ENCODE peak calls at places on chromosome 12, in ten cellular contexts. E is IMR-90, F is mesenchymal stem cell, C is MM.1S, R is Karpas-422, A is neural progenitor cell, W is fibroblast of lung, H is astrocyte, X is GM12878, N is PC-3. O is an unnamed sample.

GRCh38 chr12:128111333-128111732 is 155.6 kb upstream of the TMEM132C start:
- DNase-seq in R (no peak), W (no peak), E (no peak), C (no peak), N (no peak), F (no peak), X (no peak), A (peak), H (no peak), O (no peak)

GRCh38 chr12:102757154-102757873 is 159.7 kb downstream of the PAH start:
- DNase-seq in W (peak), E (no peak), H (no peak), N (no peak), X (no peak), A (no peak), C (no peak), F (no peak), R (no peak), O (no peak)

GRCh38 chr12:53231859-53232640 is at the start of gene RARG:
- DNase-seq in A (peak), C (peak), R (peak), F (peak), N (peak), X (no peak), W (peak), H (peak), E (no peak), O (peak)

GRCh38 chr12:3196488-3196887 is 119.3 kb downstream of the TSPAN9 start:
- DNase-seq in E (no peak), C (no peak), N (no peak), H (no peak), R (no peak), A (no peak), X (no peak), W (no peak), F (no peak), O (no peak)

GRCh38 chr12:59650594-59651229 is 54.9 kb downstream of the SLC16A7 start:
- DNase-seq in R (no peak), H (peak), X (no peak), E (peak), A (no peak), N (no peak), W (peak), F (no peak), C (no peak), O (no peak)

GRCh38 chr12:80193900-80194299 is 94.6 kb downstream of the OTOGL start:
- DNase-seq in N (no peak), H (no peak), C (no peak), W (no peak), F (no peak), X (no peak), R (no peak), A (no peak), E (no peak), O (no peak)

GRCh38 chr12:68932123-68932700 is 759 bp downstream of the CPM start:
- DNase-seq in R (peak), E (no peak), W (no peak), H (peak), X (peak), A (no peak), N (peak), F (no peak), C (no peak), O (no peak)

GRCh38 chr12:118979763-118980406 is 1.5 kb upstream of the SRRM4 start:
- DNase-seq in A (peak), W (peak), C (peak), E (peak), N (peak), R (peak), H (peak), X (no peak), F (peak), O (peak)

GRCh38 chr12:1529862-1530591 is 64.4 kb downstream of the FBXL14 start:
- DNase-seq in A (peak), X (no peak), E (no peak), H (no peak), W (peak), F (peak), C (peak), R (no peak), N (no peak), O (peak)

GRCh38 chr12:131628766-131629448 is 82.0 kb upstream of the SFSWAP start:
- DNase-seq in N (no peak), H (no peak), W (no peak), C (no peak), X (no peak), R (peak), F (no peak), E (no peak), A (no peak), O (no peak)

GRCh38 chr12:3533703-3534386 is 42.8 kb downstream of the PRMT8 start:
- DNase-seq in A (peak), W (no peak), R (no peak), H (no peak), N (peak), E (no peak), C (no peak), X (no peak), F (no peak), O (peak)

GRCh38 chr12:60501124-60501729 is 905.4 kb downstream of the SLC16A7 start:
- DNase-seq in A (peak), W (peak), X (no peak), R (no peak), F (peak), N (peak), E (no peak), C (peak), H (peak), O (peak)

GRCh38 chr12:13008741-13009380 is 8.8 kb upstream of the HEBP1 start:
- DNase-seq in C (no peak), F (peak), E (peak), X (no peak), R (no peak), N (no peak), W (peak), A (no peak), H (peak), O (no peak)

GRCh38 chr12:64019654-64020053 is 175.2 kb downstream of the SRGAP1 start:
- DNase-seq in R (no peak), N (no peak), E (no peak), H (no peak), C (no peak), F (no peak), X (no peak), A (no peak), W (no peak), O (no peak)

GRCh38 chr12:1808798-1809480 is 11.4 kb upstream of the LRTM2 start:
- DNase-seq in A (no peak), X (no peak), F (no peak), R (no peak), H (no peak), E (no peak), N (no peak), W (no peak), C (no peak), O (no peak)

GRCh38 chr12:132657004-132657727 is 30.0 kb downstream of the POLE start:
- DNase-seq in E (no peak), H (no peak), N (no peak), A (no peak), F (no peak), C (no peak), W (no peak), R (no peak), X (no peak), O (no peak)

GRCh38 chr12:90280564-90281058 is 572.0 kb upstream of the ATP2B1 start:
- DNase-seq in N (no peak), A (no peak), F (no peak), W (peak), X (peak), R (no peak), E (no peak), H (peak), C (no peak), O (no peak)

GRCh38 chr12:53480425-53481107 is 18.7 kb downstream of the MAP3K12 start:
- DNase-seq in N (no peak), E (no peak), F (no peak), C (peak), H (no peak), X (no peak), R (no peak), W (no peak), A (no peak), O (no peak)

GRCh38 chr12:120287491-120287890 is 4.2 kb downstream of the RNU4-2 start:
- DNase-seq in H (no peak), N (no peak), R (no peak), X (no peak), C (no peak), W (no peak), A (no peak), F (no peak), E (no peak), O (no peak)

GRCh38 chr12:112170376-112170775 is 45.0 kb downstream of the TRAFD1 start:
- DNase-seq in F (no peak), E (no peak), N (peak), H (no peak), W (no peak), C (no peak), X (no peak), A (peak), R (peak), O (no peak)

GRCh38 chr12:4723226-4723625 is 3.0 kb downstream of the GALNT8 start:
- DNase-seq in X (no peak), C (no peak), R (no peak), F (no peak), W (no peak), H (no peak), A (no peak), E (no peak), N (no peak), O (no peak)

GRCh38 chr12:53268637-53269562 is 801 bp downstream of the ESPL1 start:
- DNase-seq in R (no peak), A (no peak), F (peak), E (no peak), W (no peak), N (no peak), H (no peak), X (no peak), C (no peak), O (no peak)

GRCh38 chr12:857611-858010 is 91.9 kb downstream of the RAD52 start:
- DNase-seq in W (peak), H (peak), N (peak), R (no peak), F (peak), C (no peak), E (peak), X (no peak), A (no peak), O (no peak)

GRCh38 chr12:11174022-11174421 is 3.0 kb downstream of the SMIM10L1 start:
- DNase-seq in F (peak), X (no peak), W (no peak), N (no peak), A (no peak), R (no peak), E (peak), H (no peak), C (no peak), O (no peak)

DNA sequence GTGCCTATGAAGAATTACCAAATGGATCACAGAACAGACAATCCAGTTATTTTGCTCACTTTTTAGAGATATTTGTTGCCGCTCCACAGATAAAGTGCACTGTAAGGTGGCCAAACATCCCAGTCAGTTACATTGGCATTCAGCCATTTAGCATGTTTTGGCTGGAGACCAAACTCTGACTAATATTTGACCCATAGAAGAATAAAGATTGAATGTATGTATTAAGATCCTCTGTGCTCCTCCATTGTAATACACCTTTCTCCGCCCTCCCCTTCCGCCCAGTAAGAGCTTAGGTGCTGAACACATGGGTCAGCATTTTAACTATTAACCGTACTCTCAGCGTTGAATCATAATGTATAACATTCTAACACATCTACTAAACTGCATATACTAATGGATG is 163.4 kb downstream of the ANO6 start:
- DNase-seq in X (no peak), C (no peak), A (no peak), F (no peak), R (no peak), N (peak), W (peak), E (peak), H (no peak), O (no peak)
- H3K4me3 ChIP-seq in X (no peak), C (no peak), A (no peak), F (no peak), R (no peak), N (no peak), W (no peak), E (no peak), H (no peak), O (no peak)

DNA sequence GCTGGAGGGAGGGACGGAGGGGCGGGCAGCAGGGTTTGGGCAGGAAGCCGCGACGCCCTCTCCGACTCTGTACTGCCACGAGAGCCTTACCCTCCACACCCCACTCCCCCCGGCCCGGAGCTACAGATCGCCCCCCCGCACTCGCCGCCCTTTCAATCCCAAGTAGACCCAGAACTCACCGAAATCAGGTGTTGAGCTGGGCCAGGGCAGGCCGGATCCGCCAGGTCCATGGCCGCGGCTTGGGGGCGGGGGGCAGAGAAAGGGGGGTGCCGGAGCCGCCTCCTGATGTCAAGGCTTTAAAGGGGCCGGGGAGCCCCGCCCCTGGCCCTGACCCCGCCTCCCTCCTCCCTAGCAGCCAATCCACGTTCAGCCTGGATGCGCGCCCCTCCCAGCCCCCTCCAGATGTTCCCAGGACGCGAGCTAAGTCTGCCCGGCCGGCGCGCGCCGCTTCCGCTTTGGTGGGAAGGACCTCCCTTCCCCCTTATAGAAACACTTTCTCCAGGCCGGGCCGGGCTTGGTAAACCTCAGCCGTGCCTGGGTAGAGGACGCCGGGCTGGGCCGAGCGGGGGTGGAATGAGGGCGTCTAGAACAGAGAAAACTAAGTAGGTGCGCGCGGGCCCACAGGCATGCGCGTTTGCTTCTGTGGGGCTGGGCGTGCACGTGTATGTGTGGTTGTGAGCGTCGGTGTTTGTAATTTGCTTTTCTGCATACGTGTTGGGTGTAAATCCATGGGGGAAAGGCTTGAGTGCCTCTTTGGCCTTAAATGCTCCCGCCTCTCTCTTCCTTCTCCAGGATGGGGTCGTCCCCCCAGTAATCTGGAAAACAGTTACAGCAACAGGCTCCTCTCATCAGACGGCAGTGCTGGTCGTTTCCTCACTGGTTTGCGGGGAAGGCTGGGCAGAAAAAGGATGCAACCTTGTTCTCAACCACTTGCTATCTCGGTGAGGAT is at the start of gene NCKAP5L:
- DNase-seq in X (no peak), H (peak), E (peak), A (peak), N (peak), W (peak), R (peak), C (peak), F (peak), O (peak)
- H3K27ac ChIP-seq in X (peak), H (peak), E (peak), A (peak), N (peak), W (peak), R (peak), C (no peak), F (peak), O (peak)

DNA sequence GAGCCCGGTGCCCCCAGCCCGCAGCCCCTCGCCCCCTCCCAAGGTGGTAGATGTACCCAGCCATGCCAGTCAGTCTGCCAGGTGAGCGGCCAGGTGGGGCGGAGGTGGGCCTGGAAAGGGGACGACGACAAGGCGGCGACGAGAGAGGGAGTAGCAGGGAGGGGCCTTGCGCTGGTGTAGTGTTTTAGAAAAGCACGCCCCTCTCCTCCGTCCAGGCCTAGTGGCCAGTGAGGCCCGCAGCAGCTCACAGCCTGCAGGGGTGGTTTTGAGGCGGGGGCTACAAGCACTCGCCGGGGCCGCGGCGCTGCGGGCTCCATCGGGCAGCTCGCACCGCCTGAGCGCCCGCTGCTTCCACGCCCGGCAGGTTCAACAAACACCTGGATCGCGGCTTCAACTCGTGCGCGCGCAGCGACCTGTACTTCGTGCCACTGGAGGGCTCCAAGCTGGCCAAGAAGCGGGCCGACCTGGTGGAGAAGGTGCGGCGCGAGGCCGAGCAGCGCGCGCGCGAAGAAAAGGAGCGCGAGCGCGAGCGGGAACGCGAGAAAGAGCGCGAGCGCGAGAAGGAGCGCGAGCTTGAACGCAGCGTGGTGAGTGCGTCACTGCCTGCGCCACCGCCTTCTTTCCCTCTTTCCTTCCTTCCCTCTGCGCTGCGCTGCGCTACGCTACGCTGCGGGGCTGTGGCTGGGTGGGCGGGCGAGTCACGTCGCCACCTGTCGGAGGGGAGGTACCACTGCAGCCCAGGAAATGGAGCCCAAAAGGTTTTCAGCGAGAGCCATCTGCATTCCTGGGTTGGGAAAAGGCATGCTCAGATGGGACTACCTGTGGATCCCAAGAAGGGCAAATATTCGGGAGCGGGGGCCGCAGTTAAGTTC is 5.9 kb upstream of the RNU7-1 start:
- DNase-seq in F (peak), W (peak), R (peak), E (peak), C (peak), H (peak), A (peak), X (peak), N (peak), O (peak)
- H2AFZ ChIP-seq in F (no peak), W (no peak), R (no peak), E (peak), C (peak), H (peak), A (no peak), X (peak), N (peak), O (no peak)

DNA sequence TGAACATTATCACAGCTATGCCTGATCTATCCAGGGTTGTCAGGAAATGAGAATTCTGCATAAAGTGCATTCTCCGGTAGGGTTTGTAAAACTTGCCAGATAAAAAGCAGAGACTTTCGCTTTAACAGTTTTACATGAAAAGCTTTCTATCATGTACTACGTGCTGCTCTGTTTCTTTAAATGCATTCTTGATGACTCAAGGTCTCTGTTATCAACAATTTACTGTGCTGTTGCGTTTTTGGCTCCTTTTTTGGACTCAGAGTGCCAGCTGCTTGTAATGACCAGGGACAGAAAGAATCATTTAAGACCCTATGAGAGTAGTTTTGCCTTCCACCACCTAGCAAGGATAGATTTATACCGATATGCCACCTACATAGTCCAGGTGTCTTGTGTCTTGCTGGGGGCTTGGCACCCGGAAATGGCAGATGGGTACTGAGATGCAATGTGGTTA is 371.1 kb downstream of the BTG1 start:
- DNase-seq in C (peak), H (peak), E (peak), X (no peak), A (no peak), F (peak), N (peak), R (no peak), W (peak), O (peak)
- H3K4me3 ChIP-seq in C (peak), H (no peak), E (peak), X (no peak), A (no peak), F (peak), N (peak), R (no peak), W (peak), O (no peak)

GRCh38 chr12:107762874-107763273 is 1.9 kb upstream of the PRDM4 start:
- DNase-seq in W (no peak), C (no peak), E (no peak), N (no peak), R (no peak), F (no peak), A (no peak), X (no peak), H (no peak), O (no peak)

GRCh38 chr12:107760817-107761501 is at the start of gene PRDM4:
- DNase-seq in X (peak), R (peak), E (peak), C (peak), H (peak), W (peak), N (peak), F (peak), A (peak), O (peak)

GRCh38 chr12:107761502-107761904 is 566 bp upstream of the PRDM4 start:
- DNase-seq in N (peak), C (no peak), W (no peak), R (peak), X (no peak), H (no peak), E (no peak), A (peak), F (no peak), O (peak)

GRCh38 chr12:107759410-107759809 is 1.5 kb downstream of the PRDM4 start:
- DNase-seq in E (peak), F (peak), R (peak), A (peak), H (peak), C (peak), N (peak), W (peak), X (no peak), O (peak)

DNA sequence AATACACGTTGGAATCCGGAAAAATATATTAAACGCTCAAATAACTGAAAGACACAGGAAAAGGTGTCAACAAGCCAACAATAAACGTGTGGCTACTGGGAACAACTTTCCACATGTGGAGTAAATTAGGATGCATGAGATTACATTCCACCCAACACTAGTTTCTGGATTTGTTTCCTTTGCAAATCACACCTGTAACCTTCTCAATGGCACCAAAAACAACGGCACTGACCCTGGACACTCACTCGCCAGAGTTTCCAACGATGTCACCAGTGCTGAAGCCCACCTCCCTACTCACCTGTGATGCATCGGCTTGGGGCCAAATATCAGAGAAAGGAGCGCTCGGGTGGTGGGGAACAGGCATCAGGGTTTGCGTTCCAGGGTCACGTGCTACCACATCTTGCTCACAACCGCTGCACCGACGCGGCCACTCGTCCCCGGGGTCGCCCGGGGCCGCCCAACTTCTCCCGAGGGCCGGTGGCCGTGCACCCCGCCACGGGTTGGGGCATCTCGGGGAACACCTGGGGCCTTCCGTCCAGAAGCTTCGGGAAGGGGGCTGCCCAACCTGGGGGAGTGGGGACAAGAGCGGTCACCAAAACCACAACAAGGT is 625 bp downstream of the PRDM4 start:
- DNase-seq in A (peak), W (peak), E (peak), H (no peak), F (peak), C (peak), N (peak), R (peak), X (no peak), O (peak)
- H3K27ac ChIP-seq in A (no peak), W (peak), E (peak), H (peak), F (peak), C (peak), N (peak), R (no peak), X (peak), O (peak)

GRCh38 chr12:109738209-109738608 is 24.6 kb downstream of the FAM222A start:
- DNase-seq in A (no peak), F (no peak), E (no peak), N (no peak), W (no peak), H (no peak), R (no peak), C (no peak), X (no peak), O (no peak)
- H2AFZ ChIP-seq in A (no peak), F (no peak), E (no peak), N (no peak), W (no peak), H (no peak), R (no peak), C (no peak), X (no peak), O (no peak)